ENCODE peak calls at places on chromosomes 11 and 22, in ten cellular contexts. K is fibroblast of the aortic adventitia, X is HL-60, T is HFF-Myc, E is IMR-90, Q is brain microvascular endothelial cell, N is GM06990, A is adrenal gland, D is lung, W is vagina. I is an unnamed sample.

GRCh38 chr11:109729761-109730160 is 307.8 kb downstream of the C11orf87 start:
- DNase-seq in K (no peak), X (no peak), T (no peak), E (no peak), Q (no peak), N (no peak), A (no peak), D (no peak), W (no peak), I (no peak)

GRCh38 chr11:22730319-22730718 is 63.9 kb downstream of the GAS2 start:
- DNase-seq in K (no peak), X (no peak), T (no peak), E (peak; percentile 1), Q (no peak), N (no peak), A (no peak), D (no peak), W (no peak), I (peak; percentile 33)

GRCh38 chr11:93842461-93842860 is 8.0 kb downstream of the VSTM5 start:
- DNase-seq in K (peak; percentile 80), X (no peak), T (no peak), E (peak; percentile 71), Q (peak; percentile 30), N (no peak), A (no peak), D (no peak), W (no peak), I (peak; percentile 38)

GRCh38 chr22:38034278-38034882 is 22.8 kb upstream of the PICK1 start:
- DNase-seq in K (peak; percentile 91), X (peak; percentile 74), T (peak; percentile 82), E (peak; percentile 91), Q (peak; percentile 91), N (peak; percentile 35), A (peak; percentile 92), D (peak; percentile 52), W (no peak), I (peak; percentile 95)

GRCh38 chr11:117900144-117900651 is 23.7 kb upstream of the FXYD6 start:
- DNase-seq in K (no peak), X (peak; percentile 17), T (no peak), E (no peak), Q (no peak), N (peak; percentile 29), A (no peak), D (no peak), W (no peak), I (no peak)

GRCh38 chr11:16632295-16633200 is 105.9 kb upstream of the C11orf58 start:
- DNase-seq in K (no peak), X (peak; percentile 20), T (no peak), E (peak; percentile 21), Q (peak; percentile 31), N (no peak), A (no peak), D (no peak), W (no peak), I (peak; percentile 21)

GRCh38 chr11:123381817-123382554 is 48.1 kb upstream of the GRAMD1B start:
- DNase-seq in K (no peak), X (no peak), T (no peak), E (no peak), Q (no peak), N (peak; percentile 75), A (no peak), D (no peak), W (no peak), I (no peak)

GRCh38 chr11:57277845-57278720 is 41.0 kb upstream of the APLNR start:
- DNase-seq in K (peak; percentile 87), X (peak; percentile 29), T (peak; percentile 65), E (peak; percentile 84), Q (peak; percentile 80), N (no peak), A (peak; percentile 92), D (peak; percentile 72), W (peak; percentile 89), I (peak; percentile 86)

GRCh38 chr22:39472570-39473556 is 16.1 kb downstream of the MGAT3 start:
- DNase-seq in K (no peak), X (peak; percentile 50), T (no peak), E (no peak), Q (peak; percentile 62), N (no peak), A (no peak), D (peak; percentile 69), W (no peak), I (peak; percentile 73)

GRCh38 chr22:48428556-48429371 is 1398.9 kb downstream of the BRD1 start:
- DNase-seq in K (no peak), X (no peak), T (no peak), E (no peak), Q (no peak), N (no peak), A (peak; percentile 60), D (no peak), W (no peak), I (peak; percentile 1)

GRCh38 chr22:27791494-27792241 is 9.9 kb downstream of the MN1 start:
- DNase-seq in K (no peak), X (no peak), T (no peak), E (no peak), Q (no peak), N (no peak), A (no peak), D (no peak), W (no peak), I (no peak)

GRCh38 chr11:64165842-64166635 is at the start of gene MACROD1:
- DNase-seq in K (peak; percentile 68), X (peak; percentile 90), T (no peak), E (peak; percentile 75), Q (peak; percentile 69), N (peak; percentile 87), A (peak; percentile 92), D (peak; percentile 88), W (no peak), I (peak; percentile 68)

GRCh38 chr22:17862646-17863181 is 88.4 kb upstream of the BID start:
- DNase-seq in K (no peak), X (peak; percentile 51), T (no peak), E (no peak), Q (no peak), N (no peak), A (no peak), D (no peak), W (no peak), I (no peak)

GRCh38 chr11:15045209-15045608 is 28.2 kb upstream of the CALCB start:
- DNase-seq in K (no peak), X (no peak), T (no peak), E (no peak), Q (no peak), N (no peak), A (no peak), D (no peak), W (no peak), I (no peak)
- TF ChIP-seq CTCF in K (no peak), X (no peak), T (no peak), E (no peak), Q (no peak), N (no peak), A (no peak), D (no peak), W (no peak), I (no peak)

GRCh38 chr11:68081691-68082090 is 39.5 kb downstream of the CHKA start:
- DNase-seq in K (no peak), X (no peak), T (no peak), E (no peak), Q (no peak), N (no peak), A (peak; percentile 41), D (no peak), W (no peak), I (peak; percentile 40)

GRCh38 chr11:68082478-68082877 is 38.7 kb downstream of the CHKA start:
- DNase-seq in K (no peak), X (no peak), T (no peak), E (no peak), Q (no peak), N (no peak), A (no peak), D (no peak), W (no peak), I (no peak)

GRCh38 chr11:68077617-68078592 is 39.1 kb downstream of the TCIRG1 start:
- DNase-seq in K (no peak), X (no peak), T (no peak), E (peak; percentile 18), Q (no peak), N (no peak), A (peak; percentile 50), D (no peak), W (no peak), I (peak; percentile 44)

DNA sequence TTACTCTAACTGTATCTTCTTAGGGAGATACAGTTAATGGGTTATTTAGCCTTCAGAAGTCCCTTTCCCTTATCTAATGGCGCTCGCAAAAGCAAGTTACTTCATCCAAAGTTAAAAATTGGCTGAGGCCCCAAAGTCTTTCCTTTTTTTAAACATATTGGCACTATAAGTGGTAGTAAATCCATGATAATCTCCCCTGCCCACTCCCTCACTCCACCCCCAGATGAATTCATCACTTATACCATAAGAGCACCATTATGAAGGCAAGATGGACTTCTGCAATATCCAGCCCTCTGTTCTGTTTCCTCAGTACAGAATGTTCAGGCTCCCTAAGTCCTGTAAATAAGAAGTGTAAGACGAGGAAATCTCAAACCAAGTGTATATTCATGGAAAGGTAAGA is 37.7 kb downstream of the CHKA start:
- DNase-seq in K (no peak), X (no peak), T (no peak), E (no peak), Q (no peak), N (no peak), A (no peak), D (no peak), W (no peak), I (no peak)
- H3K4me3 ChIP-seq in K (no peak overlapping the region), X (no peak overlapping the region), T (no peak overlapping the region), E (no peak overlapping the region), Q (no peak overlapping the region), N (no peak overlapping the region), A (no peak overlapping the region), D (no peak overlapping the region), W (no peak overlapping the region), I (no peak overlapping the region)

DNA sequence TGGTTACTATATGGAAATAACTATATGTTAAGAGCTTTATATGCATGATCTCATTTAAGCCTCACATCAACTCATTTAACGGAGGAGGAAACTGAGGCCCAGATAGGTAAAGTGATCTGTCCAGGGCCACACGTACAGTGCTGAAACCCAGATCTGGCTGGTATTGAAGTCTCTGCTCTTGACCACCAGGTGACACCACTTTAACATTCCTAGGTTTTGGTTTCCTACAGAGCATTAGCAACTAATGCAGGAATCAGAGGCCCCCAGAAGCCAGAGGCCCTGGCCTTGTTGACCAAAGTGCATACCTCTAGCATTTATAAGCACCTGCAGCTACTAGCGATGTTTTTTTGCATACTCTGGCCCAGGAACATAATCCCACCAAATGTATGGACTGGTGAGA is 12.9 kb upstream of the LIMK2 start:
- DNase-seq in K (no peak), X (no peak), T (no peak), E (no peak), Q (no peak), N (no peak), A (no peak), D (no peak), W (no peak), I (peak; percentile 13)
- TF ChIP-seq CTCF in K (no peak), X (no peak), T (no peak), E (no peak), Q (peak; percentile 28), N (peak; percentile 4), A (no peak), D (no peak), W (no peak), I (peak; percentile 35)

DNA sequence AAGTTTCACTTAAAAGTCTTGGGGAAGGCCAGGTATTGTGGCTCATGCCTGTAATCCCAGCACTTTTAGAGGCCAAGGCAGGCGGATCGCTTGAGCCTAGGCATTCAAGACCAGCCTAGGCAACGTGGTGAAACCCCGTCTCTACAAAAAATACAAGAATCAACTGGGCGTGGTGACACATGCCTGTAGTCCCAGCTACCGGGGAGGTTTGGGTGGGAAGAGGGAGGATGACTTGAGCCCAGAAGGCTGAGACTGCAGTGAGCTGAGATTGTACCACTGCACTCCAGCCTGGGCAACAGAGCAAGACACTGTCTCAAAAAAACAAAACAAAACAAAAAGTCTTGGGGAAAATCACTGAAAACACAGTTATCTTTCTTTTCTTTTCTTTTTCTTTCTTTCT is 15.4 kb upstream of the XBP1 start:
- DNase-seq in K (no peak), X (no peak), T (no peak), E (no peak), Q (no peak), N (no peak), A (no peak), D (no peak), W (no peak), I (no peak)
- H3K4me3 ChIP-seq in K (no peak overlapping the region), X (no peak overlapping the region), T (no peak overlapping the region), E (no peak overlapping the region), Q (no peak overlapping the region), N (no peak overlapping the region), A (no peak overlapping the region), D (no peak overlapping the region), W (no peak overlapping the region), I (no peak overlapping the region)